ENCODE peak calls at places on chromosomes 7 and 10, in five cellular contexts. One of them, this sample, is unnamed.

GRCh38 chr7:5345671-5346070 is 62.9 kb downstream of the SLC29A4 start:
- DNase-seq in C1 segment of cervical spinal cord: no peak
- DNase-seq in caudate nucleus: no peak
- DNase-seq in activated CD8-positive, alpha-beta memory T cell treated with anti-CD3 and anti-CD28 coated beads for 24 hours: no peak
- DNase-seq in pancreas: no peak
- DNase-seq in this sample: no peak

GRCh38 chr7:24059775-24060174 is 224.2 kb upstream of the NPY start:
- DNase-seq in C1 segment of cervical spinal cord: no peak
- DNase-seq in caudate nucleus: no peak
- DNase-seq in activated CD8-positive, alpha-beta memory T cell treated with anti-CD3 and anti-CD28 coated beads for 24 hours: no peak
- DNase-seq in pancreas: no peak
- DNase-seq in this sample: no peak

GRCh38 chr7:68488366-68489060 is 1109.8 kb upstream of the AUTS2 start:
- DNase-seq in C1 segment of cervical spinal cord: no peak
- DNase-seq in caudate nucleus: no peak
- DNase-seq in activated CD8-positive, alpha-beta memory T cell treated with anti-CD3 and anti-CD28 coated beads for 24 hours: no peak
- DNase-seq in pancreas: no peak
- DNase-seq in this sample: no peak

GRCh38 chr7:47266131-47266706 is 315.7 kb downstream of the TNS3 start:
- DNase-seq in C1 segment of cervical spinal cord: no peak
- DNase-seq in caudate nucleus: no peak
- DNase-seq in activated CD8-positive, alpha-beta memory T cell treated with anti-CD3 and anti-CD28 coated beads for 24 hours: peak
- DNase-seq in pancreas: no peak
- DNase-seq in this sample: no peak

GRCh38 chr10:58976254-58976653 is 200.2 kb upstream of the PHYHIPL start:
- DNase-seq in C1 segment of cervical spinal cord: no peak
- DNase-seq in caudate nucleus: no peak
- DNase-seq in activated CD8-positive, alpha-beta memory T cell treated with anti-CD3 and anti-CD28 coated beads for 24 hours: no peak
- DNase-seq in pancreas: no peak
- DNase-seq in this sample: no peak

GRCh38 chr10:71623098-71623985 is 96.2 kb downstream of the C10orf105 start:
- DNase-seq in C1 segment of cervical spinal cord: no peak
- DNase-seq in caudate nucleus: no peak
- DNase-seq in activated CD8-positive, alpha-beta memory T cell treated with anti-CD3 and anti-CD28 coated beads for 24 hours: no peak
- DNase-seq in pancreas: no peak
- DNase-seq in this sample: peak

GRCh38 chr10:85524001-85524400 is 842.6 kb downstream of the GRID1 start:
- DNase-seq in C1 segment of cervical spinal cord: no peak
- DNase-seq in caudate nucleus: no peak
- DNase-seq in activated CD8-positive, alpha-beta memory T cell treated with anti-CD3 and anti-CD28 coated beads for 24 hours: no peak
- DNase-seq in pancreas: no peak
- DNase-seq in this sample: no peak

GRCh38 chr7:136870799-136871487 is 2.5 kb downstream of the CHRM2 start:
- DNase-seq in C1 segment of cervical spinal cord: no peak
- DNase-seq in caudate nucleus: no peak
- DNase-seq in activated CD8-positive, alpha-beta memory T cell treated with anti-CD3 and anti-CD28 coated beads for 24 hours: no peak
- DNase-seq in pancreas: no peak
- DNase-seq in this sample: no peak

GRCh38 chr7:126700807-126701604 is 551.7 kb downstream of the GRM8 start:
- DNase-seq in C1 segment of cervical spinal cord: no peak
- DNase-seq in caudate nucleus: no peak
- DNase-seq in activated CD8-positive, alpha-beta memory T cell treated with anti-CD3 and anti-CD28 coated beads for 24 hours: no peak
- DNase-seq in pancreas: no peak
- DNase-seq in this sample: no peak

GRCh38 chr10:133260895-133261725 is 15.6 kb downstream of the ADAM8 start:
- DNase-seq in C1 segment of cervical spinal cord: no peak
- DNase-seq in caudate nucleus: peak
- DNase-seq in activated CD8-positive, alpha-beta memory T cell treated with anti-CD3 and anti-CD28 coated beads for 24 hours: peak
- DNase-seq in pancreas: peak
- DNase-seq in this sample: no peak

GRCh38 chr10:34731885-34732701 is 83.0 kb downstream of the PARD3 start:
- DNase-seq in C1 segment of cervical spinal cord: no peak
- DNase-seq in caudate nucleus: no peak
- DNase-seq in activated CD8-positive, alpha-beta memory T cell treated with anti-CD3 and anti-CD28 coated beads for 24 hours: no peak
- DNase-seq in pancreas: no peak
- DNase-seq in this sample: no peak

GRCh38 chr7:42017356-42017986 is 219.5 kb downstream of the GLI3 start:
- DNase-seq in C1 segment of cervical spinal cord: no peak
- DNase-seq in caudate nucleus: no peak
- DNase-seq in activated CD8-positive, alpha-beta memory T cell treated with anti-CD3 and anti-CD28 coated beads for 24 hours: no peak
- DNase-seq in pancreas: no peak
- DNase-seq in this sample: no peak

GRCh38 chr7:145092766-145093165 is 256.9 kb upstream of the TPK1 start:
- DNase-seq in C1 segment of cervical spinal cord: no peak
- DNase-seq in caudate nucleus: no peak
- DNase-seq in activated CD8-positive, alpha-beta memory T cell treated with anti-CD3 and anti-CD28 coated beads for 24 hours: no peak
- DNase-seq in pancreas: no peak
- DNase-seq in this sample: no peak

This sample was measured in cardiac septum.